ENCODE peak calls at places on chromosome 21, in five cellular contexts. X, C, W, A and L are unnamed samples.

GRCh38 chr21:34836103-34836932 is 167.5 kb downstream of the CLIC6 start:
- DNase-seq in X (peak), C (no peak), W (peak), A (peak), L (peak)

GRCh38 chr21:25385912-25386474 is 221.3 kb downstream of the MRPL39 start:
- DNase-seq in X (peak), C (no peak), W (peak), A (no peak), L (peak)

GRCh38 chr21:45266518-45267389 is 20.9 kb downstream of the POFUT2 start:
- DNase-seq in X (no peak), C (no peak), W (no peak), A (no peak), L (no peak)

GRCh38 chr21:25518491-25518911 is 88.8 kb downstream of the MRPL39 start:
- DNase-seq in X (no peak), C (no peak), W (no peak), A (no peak), L (no peak)

GRCh38 chr21:46109251-46110221 is 11.6 kb downstream of the COL6A2 start:
- DNase-seq in X (peak), C (no peak), W (no peak), A (no peak), L (no peak)

GRCh38 chr21:42032968-42033367 is 22.8 kb upstream of the ZBTB21 start:
- DNase-seq in X (no peak), C (no peak), W (no peak), A (no peak), L (no peak)

GRCh38 chr21:36035381-36035791 is 24.9 kb downstream of the SETD4 start:
- DNase-seq in X (no peak), C (no peak), W (no peak), A (no peak), L (no peak)

GRCh38 chr21:46020581-46020980 is 39.0 kb downstream of the COL6A1 start:
- DNase-seq in X (no peak), C (no peak), W (no peak), A (no peak), L (no peak)

GRCh38 chr21:15034126-15034848 is 30.5 kb downstream of the NRIP1 start:
- DNase-seq in X (peak), C (no peak), W (peak), A (no peak), L (peak)

GRCh38 chr21:25639167-25639921 is at the start of gene JAM2:
- DNase-seq in X (peak), C (peak), W (no peak), A (peak), L (no peak)

GRCh38 chr21:8992731-8993174 is 1528.6 kb upstream of the TPTE start:
- DNase-seq in X (no peak), C (no peak), W (peak), A (no peak), L (no peak)

GRCh38 chr21:38917045-38917774 is 111.5 kb downstream of the ETS2 start:
- DNase-seq in X (no peak), C (no peak), W (no peak), A (peak), L (no peak)

GRCh38 chr21:35048183-35048601 is 910 bp downstream of the RUNX1 start:
- DNase-seq in X (peak), C (no peak), W (no peak), A (no peak), L (no peak)

GRCh38 chr21:43903451-43904091 is 38.5 kb downstream of the AGPAT3 start:
- DNase-seq in X (no peak), C (peak), W (no peak), A (no peak), L (no peak)

GRCh38 chr21:17650301-17650700 is 37.6 kb upstream of the BTG3 start:
- DNase-seq in X (no peak), C (no peak), W (no peak), A (no peak), L (no peak)

GRCh38 chr21:32410916-32411315 is 1.6 kb upstream of the EVA1C start:
- DNase-seq in X (no peak), C (no peak), W (no peak), A (no peak), L (no peak)

GRCh38 chr21:37710555-37711293 is 205.5 kb downstream of the KCNJ6 start:
- DNase-seq in X (no peak), C (no peak), W (peak), A (no peak), L (no peak)

GRCh38 chr21:40254540-40255455 is 387.6 kb downstream of the PCP4 start:
- DNase-seq in X (no peak), C (no peak), W (no peak), A (no peak), L (no peak)

GRCh38 chr21:29989634-29990234 is 49.9 kb upstream of the GRIK1 start:
- DNase-seq in X (no peak), C (no peak), W (no peak), A (no peak), L (no peak)

GRCh38 chr21:34129039-34129891 is 55.9 kb downstream of the MRPS6 start:
- DNase-seq in X (peak), C (peak), W (peak), A (peak), L (peak)

GRCh38 chr21:28554660-28555475 is 437.8 kb downstream of the LTN1 start:
- DNase-seq in X (no peak), C (no peak), W (peak), A (no peak), L (no peak)

GRCh38 chr21:38223893-38224540 is 32.8 kb upstream of the KCNJ15 start:
- DNase-seq in X (no peak), C (no peak), W (peak), A (no peak), L (no peak)

GRCh38 chr21:38954450-38955059 is 148.8 kb downstream of the ETS2 start:
- DNase-seq in X (no peak), C (no peak), W (no peak), A (no peak), L (no peak)

GRCh38 chr21:18430341-18430740 is 26.8 kb upstream of the TMPRSS15 start:
- DNase-seq in X (no peak), C (no peak), W (no peak), A (no peak), L (no peak)

GRCh38 chr21:41316641-41317392 is at the start of gene FAM3B:
- DNase-seq in X (no peak), C (no peak), W (no peak), A (no peak), L (no peak)

GRCh38 chr21:16473965-16474364 is 744.2 kb downstream of the USP25 start:
- DNase-seq in X (no peak), C (no peak), W (no peak), A (no peak), L (no peak)

GRCh38 chr21:41973861-41974751 is 20.3 kb upstream of the C2CD2 start:
- DNase-seq in X (no peak), C (peak), W (peak), A (peak), L (no peak)

GRCh38 chr21:36065497-36066036 is 4.3 kb upstream of the CBR1 start:
- DNase-seq in X (peak), C (no peak), W (peak), A (no peak), L (peak)

GRCh38 chr21:28253378-28253777 is 739.3 kb downstream of the LTN1 start:
- DNase-seq in X (peak), C (no peak), W (peak), A (no peak), L (no peak)

GRCh38 chr21:43360441-43361126 is 66.3 kb downstream of the SIK1 start:
- DNase-seq in X (no peak), C (no peak), W (no peak), A (no peak), L (no peak)